ENCODE peak calls at places on chromosomes 13 and 19, in ten cellular contexts. R, I, W, H, A, C, N, Q, X and L are unnamed samples.

GRCh38 chr19:5907216-5907615 is 2.5 kb downstream of the VMAC start:
- DNase-seq in R (no peak), Q (no peak), I (no peak), A (no peak), W (no peak), C (no peak), X (no peak), N (no peak), H (no peak), L (no peak)

GRCh38 chr13:39684531-39685137 is 29.2 kb downstream of the COG6 start:
- DNase-seq in W (peak; percentile 14), X (no peak), R (no peak), N (no peak), I (no peak), C (peak; percentile 56), Q (no peak), H (no peak), A (no peak), L (peak; percentile 25)

GRCh38 chr13:82330499-82330898 is 1551.8 kb downstream of the SLITRK1 start:
- DNase-seq in R (no peak), C (no peak), X (no peak), Q (no peak), N (no peak), W (peak; percentile 5), A (no peak), I (no peak), H (no peak), L (no peak)

GRCh38 chr19:53504903-53505302 is 33.0 kb upstream of the ZNF331 start:
- DNase-seq in I (no peak), W (no peak), R (no peak), A (no peak), C (no peak), X (no peak), Q (no peak), N (no peak), H (no peak), L (no peak)

GRCh38 chr13:74978596-74978995 is 503.4 kb downstream of the TBC1D4 start:
- DNase-seq in C (no peak), R (no peak), A (no peak), I (no peak), H (no peak), N (no peak), W (no peak), Q (no peak), X (no peak), L (no peak)

GRCh38 chr13:98922306-98922705 is 55.6 kb downstream of the DOCK9 start:
- DNase-seq in N (no peak), R (no peak), I (no peak), A (no peak), C (peak; percentile 70), Q (no peak), H (no peak), W (no peak), X (no peak), L (no peak)

GRCh38 chr13:43785166-43785680 is 1.5 kb downstream of the ENOX1 start:
- DNase-seq in N (no peak), A (no peak), Q (no peak), R (no peak), W (no peak), I (no peak), X (no peak), H (no peak), C (no peak), L (no peak)

GRCh38 chr19:34075661-34076091 is 96.6 kb upstream of the LSM14A start:
- DNase-seq in I (no peak), C (peak; percentile 28), A (no peak), X (no peak), H (no peak), Q (no peak), R (no peak), W (no peak), N (no peak), L (no peak)

GRCh38 chr13:95300625-95301134 is 571 bp downstream of the ABCC4 start:
- DNase-seq in A (peak; percentile 6), Q (no peak), H (peak; percentile 24), R (peak; percentile 23), W (peak; percentile 42), N (peak; percentile 69), I (peak; percentile 49), X (peak; percentile 50), C (peak; percentile 51), L (peak; percentile 58)

GRCh38 chr19:23054456-23054855 is 51.5 kb upstream of the ZNF728 start:
- DNase-seq in C (no peak), Q (no peak), R (no peak), X (no peak), W (peak; percentile 32), N (no peak), I (no peak), H (no peak), A (no peak), L (no peak)

GRCh38 chr13:101751488-101751887 is 299.0 kb downstream of the ITGBL1 start:
- DNase-seq in R (peak; percentile 32), C (peak; percentile 59), A (no peak), Q (no peak), H (no peak), I (no peak), N (no peak), W (peak; percentile 88), X (no peak), L (peak; percentile 59)

GRCh38 chr19:13978721-13979191 is 26.4 kb downstream of the DCAF15 start:
- DNase-seq in C (no peak), R (no peak), N (no peak), Q (no peak), W (no peak), H (no peak), I (no peak), A (no peak), X (no peak), L (no peak)

GRCh38 chr19:34504273-34504808 is 22.8 kb downstream of the WTIP start:
- DNase-seq in Q (no peak), X (no peak), H (no peak), R (no peak), N (peak; percentile 64), C (no peak), I (no peak), W (no peak), A (no peak), L (no peak)

GRCh38 chr19:53962887-53963435 is at the start of gene CACNG8:
- DNase-seq in I (no peak), N (no peak), R (no peak), A (no peak), C (no peak), Q (no peak), H (no peak), W (no peak), X (no peak), L (no peak)

GRCh38 chr19:13825489-13826475 is 30.5 kb downstream of the ZSWIM4 start:
- DNase-seq in Q (no peak), C (no peak), H (no peak), W (no peak), N (no peak), R (no peak), X (peak; percentile 93), A (no peak), I (no peak), L (no peak)

GRCh38 chr13:111539791-111540446 is 219.5 kb downstream of the TEX29 start:
- DNase-seq in W (no peak), R (no peak), A (no peak), C (no peak), H (no peak), Q (no peak), I (no peak), N (peak; percentile 42), X (no peak), L (no peak)

GRCh38 chr19:21358768-21359451 is at the start of gene ZNF738:
- DNase-seq in X (peak; percentile 97), H (peak; percentile 86), Q (peak; percentile 68), W (peak; percentile 91), A (peak; percentile 93), C (peak; percentile 95), R (peak; percentile 84), I (peak; percentile 89), N (peak; percentile 94), L (peak; percentile 97)
- TF ChIP-seq CTCF in X (no peak), H (no peak), Q (no peak), W (peak; percentile 16), A (no peak), C (no peak), R (no peak), I (peak; percentile 9), N (no peak), L (no peak)

GRCh38 chr19:6945733-6946132 is 58.4 kb downstream of the ADGRE1 start:
- DNase-seq in W (no peak), H (no peak), X (no peak), Q (no peak), N (no peak), A (no peak), I (no peak), C (no peak), R (no peak), L (no peak)
- H3K27ac ChIP-seq in W (no peak overlapping the region), H (no peak overlapping the region), X (no peak overlapping the region), Q (no peak overlapping the region), N (no peak overlapping the region), A (no peak overlapping the region), I (no peak overlapping the region), C (no peak overlapping the region), R (no peak overlapping the region), L (no peak overlapping the region)

DNA sequence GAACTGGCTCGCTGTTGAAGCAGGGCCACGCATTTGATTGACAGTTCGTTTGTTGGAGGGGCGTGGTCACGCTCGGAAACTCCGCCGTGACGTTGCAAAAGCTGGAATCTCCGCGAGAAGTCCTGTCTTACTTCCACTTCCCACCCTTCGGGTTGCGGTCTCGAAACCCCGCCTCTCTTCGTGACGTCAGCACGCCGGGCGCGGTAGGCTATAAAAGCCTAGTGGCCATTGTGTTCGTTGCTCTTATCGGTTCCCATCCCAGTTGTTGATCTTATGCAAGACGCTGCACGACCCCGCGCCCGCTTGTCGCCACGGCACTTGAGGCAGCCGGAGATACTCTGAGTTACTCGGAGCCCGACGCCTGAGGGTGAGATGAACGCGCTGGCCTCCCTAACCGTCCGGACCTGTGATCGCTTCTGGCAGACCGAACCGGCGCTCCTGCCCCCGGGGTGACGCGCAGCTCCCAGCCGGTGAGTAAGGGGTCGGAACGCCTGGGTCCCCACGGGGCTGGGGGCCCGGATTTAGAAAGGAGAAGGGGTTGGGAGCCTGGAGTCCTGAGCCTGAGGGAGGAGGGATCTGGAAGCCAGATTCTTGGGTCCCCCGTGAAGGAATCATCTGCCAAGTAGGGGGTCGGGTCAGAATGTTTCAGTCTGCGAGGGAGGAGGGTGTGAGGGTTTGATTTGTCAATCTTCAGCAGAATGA is at the start of gene PPP1R15A:
- DNase-seq in I (peak; percentile 98), X (peak; percentile 98), A (peak; percentile 99), N (peak; percentile 99), R (peak; percentile 96), W (peak; percentile 96), H (peak; percentile 99), Q (peak; percentile 98), C (peak; percentile 92), L (peak; percentile 97)
- TF ChIP-seq CTCF in I (no peak), X (no peak), A (no peak), N (peak; percentile 44), R (no peak), W (peak; percentile 19), H (no peak), Q (no peak), C (no peak), L (no peak)

DNA sequence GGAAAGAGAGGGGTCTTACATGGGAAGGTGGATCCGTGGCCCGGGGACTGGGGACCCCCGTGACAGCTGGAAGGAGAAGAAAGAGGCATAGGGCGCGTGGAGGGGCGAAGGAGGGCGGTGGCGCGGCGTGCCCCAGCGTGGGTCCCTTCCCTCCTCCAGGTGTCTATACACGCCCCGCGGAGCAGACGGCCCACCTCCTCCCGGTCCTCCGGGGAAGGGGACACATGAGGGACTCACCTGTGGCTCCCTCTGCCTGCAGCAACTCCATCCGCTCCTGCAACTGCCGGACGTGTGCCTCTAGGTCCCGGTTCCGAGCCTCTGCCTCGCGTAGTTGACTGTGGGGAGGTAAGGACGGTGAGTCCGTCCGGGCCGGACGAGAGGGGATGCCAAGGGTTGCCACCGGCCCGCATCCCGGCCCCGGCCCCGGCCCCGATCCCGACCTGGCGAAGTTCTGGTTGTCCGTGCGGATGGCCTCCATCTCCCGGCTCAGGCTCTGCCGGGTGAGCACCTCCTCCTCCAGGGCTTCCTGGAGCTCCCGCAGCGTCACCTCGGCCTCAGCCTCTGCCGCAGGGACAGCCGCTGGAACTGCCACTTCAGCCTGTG is 2.4 kb upstream of the SIX5 start:
- DNase-seq in W (no peak), I (peak; percentile 31), X (no peak), N (peak; percentile 76), Q (no peak), A (no peak), H (peak; percentile 45), C (no peak), R (no peak), L (no peak)
- H3K27ac ChIP-seq in W (no peak overlapping the region), I (peak overlapping the region; percentile 97), X (no peak overlapping the region), N (peak overlapping the region; percentile 95), Q (no peak overlapping the region), A (peak overlapping the region; percentile 90), H (peak overlapping the region; percentile 96), C (no peak overlapping the region), R (no peak overlapping the region), L (peak overlapping the region; percentile 98)